ENCODE peak calls at places on chromosomes 2 and 18, in ten cellular contexts. H, J, W, V, M, Q, R, E, I and K are unnamed samples.

GRCh38 chr2:174561283-174562275 is 36.0 kb downstream of the WIPF1 start:
- DNase-seq in M (peak; percentile 58), I (peak; percentile 84), E (peak; percentile 44), V (peak; percentile 39), R (no peak), J (no peak), H (no peak), Q (no peak), W (peak; percentile 85), K (no peak)

GRCh38 chr2:227248876-227249275 is 76.2 kb upstream of the MFF start:
- DNase-seq in H (no peak), M (no peak), Q (no peak), V (no peak), J (no peak), W (no peak), I (no peak), E (no peak), R (no peak), K (no peak)

GRCh38 chr2:9665903-9666302 is 35.1 kb upstream of the YWHAQ start:
- DNase-seq in M (no peak), W (peak; percentile 83), E (no peak), H (no peak), I (no peak), R (no peak), J (no peak), V (peak; percentile 93), Q (no peak), K (no peak)

GRCh38 chr2:121368841-121369240 is 83.8 kb upstream of the TFCP2L1 start:
- DNase-seq in M (no peak), H (peak; percentile 29), J (no peak), R (no peak), V (peak; percentile 27), E (no peak), Q (no peak), W (no peak), I (no peak), K (no peak)

GRCh38 chr18:14074187-14074586 is 58.0 kb downstream of the ZNF519 start:
- DNase-seq in J (no peak), W (no peak), M (no peak), V (no peak), E (peak; percentile 25), R (no peak), I (no peak), H (no peak), Q (peak; percentile 27), K (peak; percentile 31)

GRCh38 chr2:237632991-237633629 is 5.7 kb downstream of the LRRFIP1 start:
- DNase-seq in I (peak; percentile 48), V (no peak), Q (no peak), E (no peak), H (no peak), W (no peak), M (no peak), J (no peak), R (no peak), K (no peak)

GRCh38 chr2:37080231-37080630 is 3.9 kb downstream of the HEATR5B start:
- DNase-seq in R (no peak), J (no peak), I (no peak), M (no peak), V (no peak), H (no peak), E (no peak), W (no peak), Q (no peak), K (no peak)

GRCh38 chr2:96251721-96252292 is 14.0 kb downstream of the TMEM127 start:
- DNase-seq in V (peak; percentile 91), E (peak; percentile 73), R (peak; percentile 90), Q (no peak), I (peak; percentile 37), J (no peak), H (no peak), M (peak; percentile 49), W (peak; percentile 98), K (peak; percentile 25)

GRCh38 chr2:236606023-236606422 is 36.4 kb downstream of the ACKR3 start:
- DNase-seq in I (no peak), V (no peak), Q (no peak), W (no peak), E (no peak), H (no peak), J (no peak), R (no peak), M (no peak), K (no peak)

GRCh38 chr2:236608710-236609109 is 39.1 kb downstream of the ACKR3 start:
- DNase-seq in V (no peak), R (no peak), E (no peak), I (no peak), H (no peak), Q (no peak), J (no peak), W (peak; percentile 31), M (no peak), K (no peak)

GRCh38 chr2:236608308-236608564 is 38.6 kb downstream of the ACKR3 start:
- DNase-seq in W (peak; percentile 39), J (no peak), M (no peak), H (no peak), Q (no peak), V (no peak), I (no peak), E (no peak), R (no peak), K (no peak)

GRCh38 chr2:236604971-236605734 is 35.5 kb downstream of the ACKR3 start:
- DNase-seq in I (no peak), R (peak; percentile 58), H (no peak), W (peak; percentile 23), J (no peak), V (no peak), M (no peak), E (peak; percentile 16), Q (no peak), K (no peak)

DNA sequence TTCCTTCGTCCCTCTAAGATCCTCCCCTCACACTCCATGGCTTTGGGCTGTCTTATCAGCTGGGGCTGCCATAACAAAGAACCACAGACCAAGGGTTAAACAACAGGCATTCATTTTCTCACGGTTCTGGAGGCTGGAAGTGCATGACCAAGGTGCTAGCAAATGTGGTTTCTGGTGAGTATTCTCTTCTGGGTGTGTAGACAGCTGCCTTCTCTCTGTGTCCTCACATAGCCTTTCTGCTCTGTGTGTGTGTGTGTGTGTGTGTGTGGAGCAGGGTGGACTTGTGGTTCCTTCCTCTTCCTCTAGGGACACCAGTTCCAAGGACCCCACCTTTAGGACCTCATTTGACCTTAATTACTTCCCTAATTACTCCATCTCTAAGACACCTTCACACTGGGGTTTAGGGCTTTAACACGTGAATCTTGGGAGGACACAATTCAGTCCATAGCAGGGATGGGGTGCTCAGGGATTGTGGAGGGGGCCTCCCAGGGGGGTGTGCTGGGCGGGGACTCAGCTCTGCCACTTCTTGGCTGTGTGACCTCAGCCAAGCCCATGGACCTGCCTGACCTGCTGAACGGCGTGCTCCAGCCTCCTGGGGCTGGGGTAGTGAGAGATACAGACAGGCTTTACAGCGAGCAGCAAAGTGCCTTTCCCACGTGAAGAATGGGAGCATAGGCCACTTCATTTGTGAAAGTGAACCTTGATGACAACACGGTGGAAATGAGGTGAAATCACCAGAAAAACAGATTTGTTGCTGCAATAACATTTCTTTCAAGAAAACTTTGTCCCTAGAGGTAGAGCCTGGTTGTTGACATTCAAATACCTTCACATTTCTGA is 38.1 kb downstream of the ACKR3 start:
- DNase-seq in H (no peak), J (no peak), I (peak; percentile 20), R (no peak), W (peak; percentile 92), E (peak; percentile 27), Q (peak; percentile 56), V (no peak), M (no peak), K (peak; percentile 13)
- TF ChIP-seq CTCF in H (no peak), J (no peak), I (peak; percentile 11), R (no peak), W (no peak), E (peak; percentile 21), Q (peak; percentile 22), V (peak; percentile 10), M (no peak), K (no peak)

DNA sequence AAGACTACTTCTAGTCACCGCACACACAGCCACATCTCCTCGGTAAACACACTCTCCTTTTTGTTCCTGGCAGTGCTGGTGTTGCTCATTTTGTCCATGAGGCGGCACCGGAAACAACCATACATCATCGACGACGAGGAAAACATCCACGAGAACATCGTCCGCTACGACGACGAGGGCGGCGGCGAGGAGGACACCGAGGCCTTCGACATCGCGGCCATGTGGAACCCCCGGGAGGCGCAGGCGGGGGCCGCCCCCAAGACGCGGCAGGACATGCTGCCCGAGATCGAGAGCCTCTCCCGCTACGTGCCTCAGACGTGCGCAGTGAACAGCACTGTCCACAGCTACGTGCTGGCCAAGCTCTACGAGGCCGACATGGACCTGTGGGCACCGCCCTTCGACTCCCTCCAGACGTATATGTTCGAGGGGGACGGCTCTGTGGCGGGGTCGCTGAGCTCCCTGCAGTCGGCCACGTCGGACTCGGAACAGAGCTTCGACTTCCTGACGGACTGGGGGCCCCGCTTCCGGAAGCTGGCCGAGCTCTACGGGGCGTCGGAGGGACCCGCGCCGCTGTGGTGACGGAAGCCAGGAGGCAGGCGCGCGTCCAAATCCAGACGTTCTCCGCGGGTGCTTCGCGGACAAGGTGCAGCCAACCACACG is 221.0 kb downstream of the CDH20 start:
- DNase-seq in R (no peak), I (peak; percentile 11), E (no peak), H (peak; percentile 75), J (no peak), M (no peak), Q (no peak), W (no peak), V (no peak), K (no peak)
- H3K4me3 ChIP-seq in R (peak overlapping the region; percentile 13), I (no peak overlapping the region), E (no peak overlapping the region), H (peak overlapping the region; percentile 10), J (no peak overlapping the region), M (no peak overlapping the region), Q (no peak overlapping the region), W (no peak overlapping the region), V (no peak overlapping the region), K (no peak overlapping the region)

DNA sequence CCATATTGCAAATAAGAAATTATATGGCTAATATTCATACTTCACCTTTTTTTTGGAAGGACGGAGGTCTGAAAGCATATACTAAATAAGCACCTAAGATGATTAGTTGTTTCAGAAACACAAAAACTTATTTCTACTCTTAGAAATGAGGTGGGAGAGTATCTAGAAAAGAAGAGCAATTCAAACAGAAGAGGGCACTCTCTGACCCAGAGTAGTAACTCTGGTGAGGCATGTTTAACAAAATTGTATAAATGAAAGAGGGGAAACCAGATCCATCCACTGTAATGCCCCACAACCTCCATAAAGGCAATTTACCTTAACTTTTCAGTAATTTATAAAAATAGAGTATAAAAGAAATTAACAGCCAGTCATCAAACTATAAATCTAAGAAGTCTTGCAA is 669.6 kb upstream of the VRK2 start:
- DNase-seq in W (no peak), H (no peak), R (no peak), Q (no peak), M (no peak), E (peak; percentile 19), J (no peak), I (no peak), V (no peak), K (no peak)
- TF ChIP-seq CTCF in W (peak; percentile 4), H (no peak), R (no peak), Q (no peak), M (no peak), E (peak; percentile 53), J (no peak), I (peak; percentile 27), V (no peak), K (no peak)

GRCh38 chr2:177618270-177619253 is 226.0 kb downstream of the AGPS start:
- DNase-seq in Q (peak; percentile 88), V (peak; percentile 78), J (peak; percentile 91), M (peak; percentile 91), W (peak; percentile 84), H (peak; percentile 96), R (peak; percentile 94), I (peak; percentile 90), E (peak; percentile 95), K (peak; percentile 92)

GRCh38 chr2:177616731-177617130 is 224.2 kb downstream of the AGPS start:
- DNase-seq in E (no peak), Q (no peak), M (no peak), V (no peak), W (no peak), I (no peak), R (no peak), J (no peak), H (no peak), K (no peak)

GRCh38 chr2:177617849-177618248 is 225.3 kb downstream of the AGPS start:
- DNase-seq in M (no peak), H (peak; percentile 29), V (no peak), R (no peak), E (no peak), J (no peak), Q (no peak), I (no peak), W (no peak), K (no peak)

GRCh38 chr2:177625744-177626655 is 233.4 kb downstream of the AGPS start:
- DNase-seq in Q (no peak), E (no peak), J (no peak), W (no peak), I (no peak), R (no peak), H (no peak), V (no peak), M (no peak), K (peak; percentile 10)

GRCh38 chr2:177622516-177622915 is 229.9 kb downstream of the AGPS start:
- DNase-seq in E (peak; percentile 78), H (peak; percentile 64), W (no peak), J (no peak), R (no peak), M (no peak), I (peak; percentile 10), Q (no peak), V (no peak), K (no peak)
- H3K4me3 ChIP-seq in E (peak overlapping the region; percentile 13), H (no peak overlapping the region), W (no peak overlapping the region), J (no peak overlapping the region), R (no peak overlapping the region), M (no peak overlapping the region), I (no peak overlapping the region), Q (no peak overlapping the region), V (no peak overlapping the region), K (no peak overlapping the region)